ENCODE peak calls at places on chromosome 19, in four cellular contexts. R, Z, D and M are unnamed samples.

GRCh38 chr19:46898731-46899130 is 37.9 kb downstream of the ARHGAP35 start:
- DNase-seq in R (no peak), Z (no peak), D (no peak), M (no peak)

GRCh38 chr19:14473073-14473790 is 1.9 kb downstream of the PTGER1 start:
- DNase-seq in R (no peak), Z (no peak), D (no peak), M (no peak)

GRCh38 chr19:35911790-35912189 is 3.7 kb upstream of the TYROBP start:
- DNase-seq in R (no peak), Z (no peak), D (peak), M (no peak)

GRCh38 chr19:17333611-17334413 is 843 bp downstream of the ANO8 start:
- DNase-seq in R (no peak), Z (peak), D (peak), M (no peak)

GRCh38 chr19:48558018-48558684 is 6.2 kb downstream of the SULT2B1 start:
- DNase-seq in R (peak), Z (no peak), D (peak), M (no peak)

GRCh38 chr19:6534451-6535093 is 3.7 kb downstream of the TNFSF9 start:
- DNase-seq in R (no peak), Z (no peak), D (no peak), M (no peak)

GRCh38 chr19:17751103-17751911 is at the start of gene FCHO1:
- DNase-seq in R (peak), Z (peak), D (peak), M (no peak)

GRCh38 chr19:42529248-42529764 is 1.0 kb upstream of the CEACAM1 start:
- DNase-seq in R (peak), Z (no peak), D (peak), M (peak)

GRCh38 chr19:46616631-46617322 is 8.1 kb downstream of the PTGIR start:
- DNase-seq in R (peak), Z (no peak), D (peak), M (peak)

GRCh38 chr19:5996598-5997320 is 18.8 kb upstream of the RANBP3 start:
- DNase-seq in R (no peak), Z (no peak), D (no peak), M (no peak)

GRCh38 chr19:35712910-35713845 is 4.6 kb upstream of the KMT2B start:
- DNase-seq in R (no peak), Z (peak), D (peak), M (no peak)

GRCh38 chr19:43438291-43439162 is 23.8 kb downstream of the TEX101 start:
- DNase-seq in R (no peak), Z (no peak), D (no peak), M (no peak)

GRCh38 chr19:29277107-29277506 is 64.2 kb upstream of the UQCRFS1 start:
- DNase-seq in R (no peak), Z (peak), D (no peak), M (no peak)

GRCh38 chr19:37505958-37506386 is 767 bp upstream of the ZNF793 start:
- DNase-seq in R (no peak), Z (no peak), D (no peak), M (no peak)

GRCh38 chr19:34960103-34960805 is 3.8 kb downstream of the ZNF792 start:
- DNase-seq in R (no peak), Z (no peak), D (no peak), M (no peak)

GRCh38 chr19:53553865-53554791 is 16.2 kb downstream of the ZNF331 start:
- DNase-seq in R (no peak), Z (peak), D (no peak), M (peak)

GRCh38 chr19:35088514-35088913 is 27.1 kb upstream of the FXYD3 start:
- DNase-seq in R (no peak), Z (no peak), D (no peak), M (no peak)

GRCh38 chr19:46962030-46962570 is 57.5 kb upstream of the NPAS1 start:
- DNase-seq in R (no peak), Z (no peak), D (no peak), M (no peak)

GRCh38 chr19:41617941-41618730 is 8.7 kb downstream of the CEACAM4 start:
- DNase-seq in R (no peak), Z (no peak), D (no peak), M (no peak)

GRCh38 chr19:33292595-33293254 is 9.6 kb downstream of the CEBPA start:
- DNase-seq in R (no peak), Z (no peak), D (no peak), M (no peak)

GRCh38 chr19:57947088-57947418 is 453 bp downstream of the ZNF256 start:
- DNase-seq in R (no peak), Z (no peak), D (no peak), M (no peak)

GRCh38 chr19:17001603-17002183 is 24.9 kb downstream of the CPAMD8 start:
- DNase-seq in R (no peak), Z (no peak), D (no peak), M (no peak)

GRCh38 chr19:881385-882071 is 11.5 kb downstream of the MED16 start:
- DNase-seq in R (no peak), Z (no peak), D (no peak), M (no peak)

GRCh38 chr19:926595-927043 is 784 bp downstream of the ARID3A start:
- DNase-seq in R (no peak), Z (no peak), D (peak), M (no peak)

GRCh38 chr19:52542984-52543664 is 15.7 kb downstream of the ZNF808 start:
- DNase-seq in R (no peak), Z (peak), D (no peak), M (peak)

GRCh38 chr19:13018037-13018914 is 23.0 kb downstream of the NFIX start:
- DNase-seq in R (no peak), Z (no peak), D (peak), M (peak)

GRCh38 chr19:33905473-33905936 is 108.8 kb downstream of the KCTD15 start:
- DNase-seq in R (no peak), Z (no peak), D (no peak), M (peak)

GRCh38 chr19:13396256-13397080 is 109.8 kb downstream of the CACNA1A start:
- DNase-seq in R (peak), Z (no peak), D (peak), M (peak)

GRCh38 chr19:33601583-33601982 is 20.2 kb upstream of the CHST8 start:
- DNase-seq in R (no peak), Z (no peak), D (no peak), M (no peak)

GRCh38 chr19:4390017-4390861 is 10.1 kb downstream of the SH3GL1 start:
- DNase-seq in R (no peak), Z (no peak), D (no peak), M (peak)

GRCh38 chr19:4390862-4391693 is 9.3 kb downstream of the SH3GL1 start:
- DNase-seq in R (peak), Z (no peak), D (no peak), M (peak)

GRCh38 chr19:4389064-4389375 is 11.3 kb downstream of the SH3GL1 start:
- DNase-seq in R (no peak), Z (no peak), D (no peak), M (no peak)

GRCh38 chr19:4388171-4389063 is 11.9 kb downstream of the SH3GL1 start:
- DNase-seq in R (no peak), Z (no peak), D (no peak), M (no peak)

DNA sequence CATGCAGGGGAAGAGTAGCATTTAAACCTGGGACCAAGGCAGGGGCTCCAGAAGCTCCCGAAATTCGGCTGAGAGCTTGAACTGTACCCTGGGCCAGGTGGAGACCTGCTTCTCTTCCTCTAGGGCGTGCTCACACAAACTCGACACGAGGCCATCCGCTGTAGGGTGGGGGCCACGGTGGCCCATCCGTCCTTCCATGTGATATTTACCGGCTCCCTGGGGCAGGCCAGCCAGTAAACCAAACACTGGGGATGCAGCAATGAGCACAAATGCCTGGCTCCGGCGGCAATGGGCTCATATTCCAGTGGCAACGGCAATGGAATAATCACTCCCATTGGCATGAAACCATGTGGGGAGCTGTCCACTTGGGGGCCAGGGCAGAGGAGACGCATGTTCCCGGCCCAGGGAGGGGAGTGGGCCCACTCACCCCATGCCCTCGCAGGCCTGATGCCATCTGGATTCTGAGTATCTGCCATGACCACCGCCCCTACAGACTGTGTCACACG is 10.8 kb downstream of the SH3GL1 start:
- DNase-seq in R (no peak), Z (no peak), D (no peak), M (no peak)
- H3K9ac ChIP-seq in R (peak), Z (no peak), D (no peak), M (peak)

GRCh38 chr19:32123355-32123940 is 222.0 kb upstream of the ZNF507 start:
- DNase-seq in R (no peak), Z (no peak), D (no peak), M (no peak)
- TF ChIP-seq MYC in R (no peak), Z (no peak), D (no peak), M (no peak)

DNA sequence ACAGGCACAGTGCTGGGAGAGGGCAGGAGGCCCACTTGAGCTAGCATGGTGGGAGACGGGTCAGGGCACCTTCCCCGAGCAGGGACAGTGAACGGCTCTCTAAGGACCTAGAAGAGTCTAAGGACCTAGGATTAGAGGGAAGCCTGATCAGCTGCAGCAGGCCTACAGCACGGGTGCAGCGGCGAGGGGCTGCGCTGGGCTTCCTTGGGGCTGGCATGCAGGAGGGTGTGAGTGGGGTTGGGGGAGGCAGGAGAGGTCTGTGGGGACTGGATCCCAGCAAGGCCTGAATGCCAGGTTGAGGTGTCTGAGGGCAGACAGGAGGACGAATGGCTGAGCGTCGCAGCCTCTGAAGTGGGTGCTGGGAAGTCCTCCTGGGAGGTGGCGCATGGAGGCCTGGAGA is 3.6 kb downstream of the SCAF1 start:
- DNase-seq in R (no peak), Z (no peak), D (no peak), M (no peak)
- H3K9ac ChIP-seq in R (no peak), Z (no peak), D (no peak), M (no peak)

GRCh38 chr19:11264452-11265176 is 2.3 kb upstream of the DOCK6 start:
- DNase-seq in R (peak), Z (peak), D (peak), M (peak)
- TF ChIP-seq MYC in R (peak), Z (no peak), D (no peak), M (peak)

GRCh38 chr19:18895038-18895827 is 725 bp downstream of the CERS1 start:
- DNase-seq in R (peak), Z (no peak), D (peak), M (peak)
- H3K9ac ChIP-seq in R (peak), Z (no peak), D (peak), M (no peak)

GRCh38 chr19:30521937-30522336 is 149.8 kb downstream of the ZNF536 start:
- DNase-seq in R (no peak), Z (no peak), D (no peak), M (no peak)

GRCh38 chr19:30522359-30522758 is 150.2 kb downstream of the ZNF536 start:
- DNase-seq in R (no peak), Z (no peak), D (no peak), M (no peak)

GRCh38 chr19:30528919-30529318 is 156.7 kb downstream of the ZNF536 start:
- DNase-seq in R (no peak), Z (no peak), D (no peak), M (no peak)

GRCh38 chr19:30523791-30524190 is 151.6 kb downstream of the ZNF536 start:
- DNase-seq in R (no peak), Z (no peak), D (no peak), M (no peak)

DNA sequence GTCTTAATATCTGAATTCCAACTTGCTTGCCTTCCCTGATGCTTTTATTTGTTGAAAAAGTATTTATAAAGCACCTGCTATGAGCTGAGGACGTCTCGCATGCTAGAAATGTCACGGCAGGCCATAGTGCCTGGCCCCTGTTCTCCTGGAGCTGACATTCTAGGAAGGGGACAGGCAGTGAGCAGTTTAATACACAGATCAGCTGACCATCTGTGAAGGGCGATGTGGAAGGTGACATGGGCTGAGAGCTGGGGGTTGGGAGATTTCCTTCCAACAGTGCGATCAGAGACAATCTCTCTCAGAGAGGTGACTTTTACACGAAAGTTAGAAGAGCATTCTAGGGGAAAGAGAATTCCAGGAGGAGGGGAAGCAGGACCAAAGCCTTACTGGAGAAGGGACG is 153.2 kb downstream of the ZNF536 start:
- DNase-seq in R (no peak), Z (no peak), D (no peak), M (no peak)
- TF ChIP-seq MYC in R (no peak), Z (no peak), D (no peak), M (no peak)

DNA sequence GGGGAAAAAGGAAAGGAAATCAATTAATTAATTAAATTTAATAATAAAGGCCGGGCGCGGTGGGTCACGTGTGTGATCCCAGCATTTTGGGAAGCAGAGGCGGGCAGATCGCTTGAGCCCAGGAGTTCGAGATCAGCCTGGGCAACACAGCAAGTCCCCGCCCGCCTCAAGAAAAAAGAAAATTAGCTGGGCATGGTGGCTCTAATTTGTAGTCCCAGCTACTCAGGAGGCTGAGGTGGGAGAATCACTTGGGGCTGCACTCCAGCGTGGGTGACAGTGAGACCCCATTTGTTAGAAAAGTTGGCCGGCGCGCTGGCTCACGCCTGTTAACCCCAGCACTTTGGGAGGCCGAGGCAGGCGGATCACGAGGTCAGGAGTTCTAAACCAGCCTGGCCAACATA is 733 bp upstream of the CD320 start:
- DNase-seq in R (no peak), Z (no peak), D (no peak), M (no peak)
- H3K9ac ChIP-seq in R (no peak), Z (no peak), D (peak), M (peak)

DNA sequence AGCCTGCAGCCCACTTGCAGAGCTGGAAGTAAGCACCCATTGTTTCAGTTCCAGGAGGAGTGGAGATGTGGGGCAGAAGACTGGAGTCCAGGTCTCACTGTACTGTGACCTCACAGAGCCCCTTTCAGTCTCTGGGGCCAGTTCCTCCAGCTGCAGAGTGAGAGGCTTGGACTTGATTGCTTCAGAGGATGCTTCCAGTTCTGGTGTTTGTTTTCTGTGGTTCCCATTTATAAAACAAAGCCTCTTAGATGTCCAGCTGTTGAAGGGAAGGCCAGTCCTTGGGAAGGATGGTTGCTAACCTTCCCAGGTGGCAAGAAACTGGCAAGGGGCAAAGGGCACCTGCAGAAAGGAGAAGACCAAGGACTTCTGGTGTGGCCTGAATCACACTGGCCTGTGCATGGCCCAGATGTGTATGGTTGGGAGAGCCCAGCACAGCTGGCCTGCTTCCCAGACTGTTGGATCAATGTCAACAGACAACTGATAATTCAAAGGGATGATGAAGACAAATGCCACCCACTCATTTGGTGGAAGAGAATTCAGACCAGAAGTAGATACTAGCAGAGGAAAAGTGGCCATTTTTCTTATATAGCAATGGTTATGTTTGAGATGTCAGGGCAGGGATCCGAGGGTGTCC is 218.5 kb downstream of the ZNF536 start:
- DNase-seq in R (no peak), Z (no peak), D (no peak), M (no peak)
- TF ChIP-seq MYC in R (no peak), Z (no peak), D (no peak), M (no peak)

GRCh38 chr19:49691243-49692101 is 556 bp downstream of the CPT1C start:
- DNase-seq in R (no peak), Z (no peak), D (no peak), M (peak)
- H3K9ac ChIP-seq in R (no peak), Z (no peak), D (no peak), M (peak)

DNA sequence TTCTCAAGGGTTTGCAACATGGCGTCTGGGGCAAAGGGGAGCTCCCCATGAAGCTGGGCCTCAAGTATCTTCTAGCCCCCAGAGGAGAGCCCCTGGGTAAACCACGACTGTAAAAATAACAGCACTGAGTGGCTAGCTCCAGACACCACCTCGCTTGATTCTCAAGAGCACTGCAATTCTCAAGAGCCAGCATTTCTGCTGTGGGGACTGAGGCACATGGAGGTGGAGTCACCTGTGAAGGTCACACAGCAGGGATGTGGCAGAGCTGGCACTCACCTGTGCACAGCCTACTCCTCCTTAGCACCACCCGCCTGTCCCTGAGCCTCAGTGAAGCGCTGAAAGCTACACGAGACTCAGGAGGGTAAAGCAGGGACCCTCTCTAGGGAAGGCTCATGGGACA is 20.7 kb upstream of the CCNP start:
- DNase-seq in R (no peak), Z (no peak), D (no peak), M (no peak)
- TF ChIP-seq MYC in R (no peak), Z (no peak), D (no peak), M (no peak)